ENCODE peak calls at places on chromosomes 5 and 9, in nine cellular contexts. K is SW 1271; Y is epithelial cell of prostate; W is kidney; O is stimulated activated CD4-positive, alpha-beta T cell treated with anti-CD3 and anti-CD28 coated beads, Interleukin-4, amount 100 ng/mL, for 1 hour; H is WTC11; T is endothelial cell; I is germinal center; D is activated naive CD8-positive, alpha-beta T cell treated with anti-CD3 and anti-CD28 coated beads, Interleukin-2, amount 10 ng/mL, durations not matched to agents 7 days and 5 days. C is an unnamed sample.

GRCh38 chr9:127634698-127635097 is 22.6 kb downstream of the STXBP1 start:
- DNase-seq in K (peak), Y (no peak), W (no peak), O (no peak), H (peak), T (no peak), I (no peak), D (no peak), C (no peak)

GRCh38 chr5:19546521-19546920 is 441.5 kb downstream of the CDH18 start:
- DNase-seq in K (no peak), Y (no peak), W (no peak), O (no peak), H (no peak), T (no peak), I (no peak), D (no peak), C (no peak)

GRCh38 chr5:142048272-142048671 is 35.4 kb upstream of the GNPDA1 start:
- DNase-seq in K (no peak), Y (no peak), W (no peak), O (no peak), H (peak), T (no peak), I (no peak), D (no peak), C (no peak)

GRCh38 chr5:99949969-99950524 is 585.1 kb upstream of the FAM174A start:
- DNase-seq in K (no peak), Y (no peak), W (peak), O (no peak), H (no peak), T (no peak), I (no peak), D (no peak), C (no peak)

GRCh38 chr9:128969491-128969890 is 22.0 kb downstream of the NUP188 start:
- DNase-seq in K (no peak), Y (no peak), W (no peak), O (no peak), H (no peak), T (no peak), I (no peak), D (no peak), C (no peak)

GRCh38 chr5:15757635-15758034 is 257.7 kb downstream of the FBXL7 start:
- DNase-seq in K (no peak), Y (no peak), W (no peak), O (no peak), H (no peak), T (no peak), I (no peak), D (no peak), C (no peak)

GRCh38 chr5:138466058-138466899 is 1.0 kb downstream of the EGR1 start:
- DNase-seq in K (no peak), Y (no peak), W (peak), O (peak), H (no peak), T (no peak), I (no peak), D (no peak), C (no peak)

GRCh38 chr5:104024538-104024937 is 461.9 kb upstream of the NUDT12 start:
- DNase-seq in K (no peak), Y (no peak), W (no peak), O (no peak), H (no peak), T (no peak), I (no peak), D (no peak), C (no peak)

GRCh38 chr5:144017119-144017518 is 153.3 kb downstream of the YIPF5 start:
- DNase-seq in K (no peak), Y (no peak), W (no peak), O (no peak), H (no peak), T (no peak), I (no peak), D (no peak), C (no peak)

C was measured in keratinocyte.